ENCODE peak calls at places on chromosomes 16 and 17, in ten cellular contexts. C is GM23248; E is IMR-90; D is neural progenitor cell; W is cardiac muscle cell; V is upper lobe of right lung; X is PC-9; Y is lower lobe of right lung; F is thyroid gland; P is CD8-positive, alpha-beta memory T cell. J is an unnamed sample. For H3K9me3, the result is how much of the 10 kb centered on the place peaks cover.

GRCh38 chr17:75546181-75546580 is 20.7 kb downstream of the LLGL2 start:
- DNase-seq in P (no peak), E (no peak), Y (no peak), X (no peak), D (no peak), W (no peak), C (no peak), V (no peak), F (no peak), J (no peak)

GRCh38 chr16:13883266-13883665 is 36.7 kb upstream of the ERCC4 start:
- DNase-seq in W (no peak), X (no peak), Y (no peak), F (no peak), P (no peak), E (no peak), D (no peak), C (no peak), V (no peak), J (no peak)

GRCh38 chr17:48598727-48599126 is 5.1 kb upstream of the HOXB5 start:
- DNase-seq in X (no peak), P (no peak), F (no peak), E (no peak), W (no peak), D (no peak), Y (no peak), C (no peak), V (no peak), J (no peak)

GRCh38 chr17:76641501-76641900 is 2.1 kb downstream of the ST6GALNAC1 start:
- DNase-seq in X (peak), D (no peak), E (no peak), C (no peak), Y (no peak), V (no peak), W (no peak), F (no peak), P (no peak), J (no peak)

GRCh38 chr17:56297142-56297541 is 143.9 kb downstream of the ANKFN1 start:
- DNase-seq in X (no peak), P (no peak), C (peak), W (no peak), E (peak), V (no peak), F (peak), Y (no peak), D (no peak), J (no peak)

GRCh38 chr16:88570691-88571092 is 489 bp downstream of the ZC3H18 start:
- DNase-seq in D (peak), E (no peak), V (no peak), P (no peak), X (no peak), Y (no peak), C (peak), F (no peak), W (peak), J (peak)

GRCh38 chr16:64782484-64782883 is 339.4 kb downstream of the CDH11 start:
- DNase-seq in F (no peak), Y (no peak), W (no peak), E (peak), C (no peak), X (no peak), D (no peak), V (no peak), P (no peak), J (no peak)

GRCh38 chr17:82105882-82106696 is 8.1 kb upstream of the FASN start:
- DNase-seq in X (peak), F (peak), V (peak), E (peak), D (peak), C (peak), W (peak), P (peak), Y (peak), J (no peak)

GRCh38 chr16:29816694-29817441 is 916 bp downstream of the PAGR1 start:
- DNase-seq in E (peak), F (peak), C (peak), D (peak), W (peak), V (peak), Y (peak), X (peak), P (no peak), J (no peak)

GRCh38 chr17:77601054-77601979 is 357.2 kb upstream of the TNRC6C start:
- DNase-seq in X (no peak), V (peak), P (no peak), D (no peak), E (no peak), C (peak), W (no peak), Y (no peak), F (peak), J (no peak)

GRCh38 chr17:44971776-44972483 is 3.8 kb upstream of the C1QL1 start:
- DNase-seq in P (no peak), D (no peak), F (no peak), C (peak), E (peak), W (no peak), X (no peak), Y (no peak), V (no peak), J (no peak)

GRCh38 chr17:70123193-70123592 is 46.1 kb upstream of the KCNJ2 start:
- DNase-seq in F (no peak), X (no peak), D (no peak), V (no peak), C (no peak), W (no peak), P (no peak), Y (no peak), E (peak), J (no peak)

GRCh38 chr17:26809033-26809432 is 484.9 kb upstream of the WSB1 start:
- DNase-seq in Y (no peak), E (peak), X (no peak), P (no peak), F (no peak), V (no peak), W (no peak), C (no peak), D (no peak), J (no peak)
- H3K9me3 ChIP-seq in Y (half or more), E (under half), X (under half), P (under half), F (under half), V (under half), W (under half), C (under half), D (half or more), J (under half)

DNA sequence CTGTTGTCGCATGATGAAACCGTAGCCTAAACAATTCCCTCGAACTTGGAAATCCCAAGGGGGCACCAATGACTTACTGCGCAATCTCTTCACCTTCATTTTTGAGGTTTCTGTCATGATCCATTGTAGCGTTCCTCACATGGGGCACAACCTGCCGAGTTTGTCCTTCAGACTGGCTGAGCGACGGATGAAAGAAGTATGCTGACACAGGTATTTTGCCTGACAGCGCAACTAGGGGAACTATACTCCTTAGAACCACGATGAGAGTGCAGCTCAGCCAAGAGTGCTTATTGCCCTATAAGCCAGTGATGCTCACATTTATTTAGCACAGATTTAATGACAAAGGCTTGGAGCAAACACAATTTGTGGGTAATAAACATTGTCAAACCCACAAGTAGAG is 106.3 kb upstream of the ZNF267 start:
- DNase-seq in D (no peak), V (no peak), P (no peak), W (no peak), F (no peak), X (no peak), Y (no peak), E (no peak), C (no peak), J (no peak)
- H3K9me3 ChIP-seq in D (under half), V (half or more), P (half or more), W (under half), F (under half), X (under half), Y (half or more), E (half or more), C (under half), J (under half)

GRCh38 chr16:35516551-35516950 is 2057.1 kb downstream of the TP53TG3F start:
- DNase-seq in E (no peak), F (no peak), P (no peak), W (no peak), C (no peak), Y (no peak), D (no peak), V (no peak), X (no peak), J (no peak)
- H3K9me3 ChIP-seq in E (under half), F (under half), P (under half), W (under half), C (under half), Y (under half), D (under half), V (under half), X (under half), J (under half)

DNA sequence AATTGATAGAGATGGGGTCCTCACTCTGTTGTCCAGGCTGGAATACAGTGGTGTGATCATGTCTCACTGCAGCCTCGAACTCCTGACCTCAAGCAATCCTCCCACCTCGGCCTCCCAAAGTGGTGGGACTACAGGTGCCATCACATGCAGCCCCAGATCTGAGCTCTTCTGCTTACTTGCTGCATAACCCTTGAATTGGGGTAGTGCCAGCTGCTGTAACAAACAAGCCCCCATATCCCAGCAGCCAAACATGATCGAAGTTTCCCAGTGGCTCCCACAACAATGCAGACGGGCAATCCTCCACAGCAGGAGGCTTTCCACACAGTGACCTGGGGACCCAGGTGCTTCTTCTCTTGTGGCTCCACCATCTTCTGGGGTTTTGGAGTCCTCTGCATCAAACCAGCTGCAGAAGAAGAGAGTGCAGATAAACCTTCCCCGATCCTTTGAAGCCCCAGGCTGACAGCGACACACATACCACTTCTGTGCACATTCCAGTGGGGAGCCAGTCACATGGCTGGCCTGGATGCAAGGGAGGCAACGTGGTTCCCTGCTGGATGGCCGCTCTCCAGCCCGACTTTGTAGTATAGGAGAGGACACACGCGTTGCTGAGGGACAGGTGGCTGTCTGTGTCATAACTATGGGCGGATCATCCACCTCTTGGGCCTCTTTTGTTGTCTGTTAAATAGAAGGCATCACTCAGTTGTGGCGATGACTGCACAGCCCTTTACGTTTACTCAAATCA is 16.6 kb downstream of the SBK1 start:
- DNase-seq in D (no peak), P (no peak), C (no peak), E (no peak), X (no peak), F (no peak), Y (no peak), V (no peak), W (no peak), J (no peak)
- H3K9me3 ChIP-seq in D (under half), P (under half), C (under half), E (under half), X (under half), F (under half), Y (under half), V (under half), W (under half), J (under half)

GRCh38 chr16:73448970-73449369 is 401.0 kb upstream of the ZFHX3 start:
- DNase-seq in F (no peak), X (no peak), D (no peak), P (no peak), E (no peak), Y (no peak), V (no peak), C (no peak), W (no peak), J (no peak)

DNA sequence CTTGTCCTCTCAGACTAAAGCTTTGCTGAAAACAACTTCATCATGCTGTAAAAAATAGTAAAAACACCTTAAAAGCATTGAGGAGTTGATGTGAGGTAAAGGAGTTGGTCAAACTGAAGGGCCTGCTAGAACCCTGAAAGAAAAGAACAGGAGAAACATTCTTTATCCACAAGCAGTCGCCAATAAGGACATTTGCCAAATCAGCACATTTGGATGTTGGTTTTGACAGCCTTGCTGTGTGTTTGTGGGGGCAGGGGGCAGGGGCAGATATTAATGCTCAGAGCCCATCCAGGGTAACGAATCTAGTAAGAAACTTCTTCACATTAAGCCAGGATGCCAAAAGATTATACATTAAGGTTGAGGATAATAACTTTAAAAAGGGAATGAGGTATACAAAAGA is 399.9 kb upstream of the ZFHX3 start:
- DNase-seq in F (no peak), X (no peak), E (no peak), P (no peak), V (no peak), C (no peak), D (no peak), Y (no peak), W (no peak), J (no peak)
- H3K9me3 ChIP-seq in F (under half), X (under half), E (under half), P (under half), V (under half), C (under half), D (under half), Y (under half), W (under half), J (under half)

GRCh38 chr17:17424552-17424951 is 52.2 kb upstream of the MED9 start:
- DNase-seq in Y (no peak), W (no peak), X (no peak), D (no peak), C (no peak), F (no peak), V (no peak), E (no peak), P (no peak), J (no peak)
- H3K9me3 ChIP-seq in Y (under half), W (under half), X (under half), D (under half), C (under half), F (under half), V (under half), E (under half), P (under half), J (under half)

J was measured in T-helper 17 cell.